ENCODE peak calls at places on chromosomes 7 and 10, in six cellular contexts. J, T, R, K, U and V are unnamed samples.

GRCh38 chr7:128389815-128390329 is 19.9 kb downstream of the IMPDH1 start:
- DNase-seq in J (no peak), U (no peak), K (no peak), T (no peak), R (no peak), V (no peak)

GRCh38 chr7:114519215-114519614 is 104.6 kb downstream of the FOXP2 start:
- DNase-seq in R (no peak), J (no peak), T (no peak), K (peak), U (no peak), V (no peak)

GRCh38 chr7:4808565-4808964 is 33.1 kb downstream of the AP5Z1 start:
- DNase-seq in J (no peak), R (no peak), K (no peak), T (no peak), U (no peak), V (no peak)

GRCh38 chr10:58755688-58756087 is 243.0 kb downstream of the BICC1 start:
- DNase-seq in K (peak), R (no peak), J (peak), U (peak), T (no peak), V (peak)

GRCh38 chr7:47586925-47587324 is 5.0 kb upstream of the TNS3 start:
- DNase-seq in K (no peak), J (no peak), R (no peak), U (no peak), T (no peak), V (no peak)

GRCh38 chr7:70743531-70743930 is 388.4 kb upstream of the GALNT17 start:
- DNase-seq in T (no peak), U (no peak), K (no peak), R (no peak), J (no peak), V (no peak)

GRCh38 chr10:93352638-93353383 is 129.3 kb downstream of the MYOF start:
- DNase-seq in J (no peak), K (peak), U (peak), T (peak), R (no peak), V (peak)

GRCh38 chr10:78802866-78803265 is 265.9 kb upstream of the ZMIZ1 start:
- DNase-seq in R (no peak), J (no peak), U (peak), K (peak), T (no peak), V (peak)

GRCh38 chr7:157474685-157475084 is 137.9 kb downstream of the DNAJB6 start:
- DNase-seq in R (peak), U (peak), K (no peak), T (no peak), J (peak), V (peak)

GRCh38 chr7:1040790-1041189 is 3.6 kb upstream of the GPR146 start:
- DNase-seq in R (peak), J (no peak), K (peak), T (no peak), U (peak), V (peak)

GRCh38 chr7:26199301-26200112 is 1.0 kb downstream of the HNRNPA2B1 start:
- DNase-seq in J (peak), U (peak), K (no peak), T (peak), R (peak), V (peak)

GRCh38 chr10:132037676-132037975 is 28.1 kb upstream of the JAKMIP3 start:
- DNase-seq in K (no peak), T (no peak), J (no peak), U (no peak), R (no peak), V (no peak)

GRCh38 chr7:1225462-1226154 is 7.1 kb upstream of the UNCX start:
- DNase-seq in R (no peak), K (peak), J (peak), U (peak), T (no peak), V (no peak)

GRCh38 chr7:972110-972509 is 3.2 kb downstream of the COX19 start:
- DNase-seq in T (no peak), U (no peak), J (no peak), R (no peak), K (no peak), V (no peak)

GRCh38 chr7:101536232-101536631 is 92.9 kb downstream of the MYL10 start:
- DNase-seq in U (no peak), K (no peak), J (no peak), R (no peak), T (no peak), V (no peak)

GRCh38 chr10:124543146-124543545 is 81.5 kb downstream of the LHPP start:
- DNase-seq in R (no peak), K (no peak), T (no peak), J (no peak), U (no peak), V (no peak)

GRCh38 chr7:14859267-14859666 is 43.3 kb downstream of the DGKB start:
- DNase-seq in K (no peak), T (no peak), U (no peak), J (no peak), R (no peak), V (no peak)

GRCh38 chr7:36278767-36279171 is 110.9 kb upstream of the ANLN start:
- DNase-seq in R (no peak), J (no peak), K (peak), U (peak), T (no peak), V (peak)

GRCh38 chr7:158410720-158411119 is 176.9 kb downstream of the PTPRN2 start:
- DNase-seq in K (no peak), T (no peak), R (peak), U (no peak), J (no peak), V (no peak)

GRCh38 chr10:121357323-121357835 is 240.9 kb downstream of the FGFR2 start:
- DNase-seq in U (no peak), R (no peak), K (no peak), J (no peak), T (no peak), V (no peak)

GRCh38 chr10:131822013-131822693 is 78.7 kb upstream of the PPP2R2D start:
- DNase-seq in U (no peak), T (no peak), R (peak), J (no peak), K (no peak), V (no peak)

GRCh38 chr7:158070222-158070920 is 517.3 kb downstream of the PTPRN2 start:
- DNase-seq in K (no peak), J (no peak), U (no peak), T (no peak), R (peak), V (no peak)

GRCh38 chr10:69911571-69912528 is 110.1 kb downstream of the COL13A1 start:
- DNase-seq in U (no peak), R (no peak), T (peak), K (no peak), J (no peak), V (peak)

GRCh38 chr10:133357293-133358151 is at the start of gene FUOM:
- DNase-seq in J (peak), T (peak), K (peak), R (peak), U (peak), V (peak)

GRCh38 chr10:129448539-129448938 is 18.5 kb upstream of the MGMT start:
- DNase-seq in J (no peak), U (no peak), K (no peak), R (no peak), T (no peak), V (no peak)

GRCh38 chr10:59234814-59235429 is 58.5 kb downstream of the PHYHIPL start:
- DNase-seq in U (peak), R (no peak), T (peak), J (peak), K (peak), V (peak)

GRCh38 chr10:86547291-86547690 is 25.7 kb upstream of the WAPL start:
- DNase-seq in K (no peak), R (no peak), T (no peak), U (no peak), J (no peak), V (peak)

GRCh38 chr10:89516149-89516832 is 19.1 kb downstream of the SLC16A12 start:
- DNase-seq in K (peak), U (peak), J (peak), R (no peak), T (no peak), V (peak)

GRCh38 chr10:132066812-132067211 is 1.1 kb downstream of the JAKMIP3 start:
- DNase-seq in J (no peak), T (no peak), K (no peak), U (no peak), R (no peak), V (no peak)

GRCh38 chr10:52615756-52616419 is 156.7 kb downstream of the MBL2 start:
- DNase-seq in U (peak), T (no peak), K (peak), J (no peak), R (no peak), V (peak)

GRCh38 chr7:43569424-43569823 is 13.5 kb upstream of the STK17A start:
- DNase-seq in J (no peak), T (no peak), K (peak), U (peak), R (no peak), V (peak)

GRCh38 chr7:43653466-43653865 is 70.6 kb downstream of the STK17A start:
- DNase-seq in U (no peak), J (no peak), R (no peak), T (no peak), K (no peak), V (no peak)

GRCh38 chr7:70598976-70599375 is 533.0 kb upstream of the GALNT17 start:
- DNase-seq in T (no peak), K (peak), J (no peak), R (no peak), U (peak), V (peak)

GRCh38 chr7:151769189-151769821 is 107.6 kb downstream of the PRKAG2 start:
- DNase-seq in J (no peak), R (peak), T (no peak), K (no peak), U (no peak), V (no peak)